ENCODE peak calls at places on chromosomes 16 and 17, in eight cellular contexts. N is PC-9, W is natural killer cell, C is DND-41, G is IMR-90, V is Peyer's patch, B is hepatocyte, J is brain microvascular endothelial cell. Z is an unnamed sample.

GRCh38 chr16:82301108-82301755 is 131.2 kb upstream of the MPHOSPH6 start:
- DNase-seq in B (no peak), G (no peak), J (no peak), C (no peak), N (no peak), V (no peak), W (no peak), Z (no peak)

GRCh38 chr17:181213-182163 is at the start of gene DOC2B:
- DNase-seq in W (no peak), V (no peak), B (peak), J (no peak), N (peak), G (peak), C (no peak), Z (peak)

GRCh38 chr17:80649200-80649644 is 104.6 kb downstream of the RPTOR start:
- DNase-seq in B (no peak), J (no peak), C (no peak), V (no peak), G (no peak), N (no peak), W (no peak), Z (no peak)

GRCh38 chr16:47977802-47978201 is 178.0 kb downstream of the ABCC12 start:
- DNase-seq in N (no peak), C (no peak), V (no peak), J (no peak), G (no peak), W (no peak), B (no peak), Z (no peak)

GRCh38 chr17:83084621-83085056 is 5.2 kb downstream of the METRNL start:
- DNase-seq in W (peak), G (no peak), N (no peak), B (no peak), V (no peak), C (no peak), J (no peak), Z (no peak)

GRCh38 chr17:7914771-7915610 is 1.1 kb downstream of the RNF227 start:
- DNase-seq in J (peak), W (no peak), N (no peak), G (peak), B (peak), C (no peak), V (no peak), Z (no peak)

GRCh38 chr17:8467527-8467926 is 31.8 kb downstream of the NDEL1 start:
- DNase-seq in C (no peak), W (no peak), J (no peak), N (no peak), G (no peak), V (no peak), B (no peak), Z (no peak)

GRCh38 chr17:13106171-13106570 is 88.3 kb upstream of the ELAC2 start:
- DNase-seq in J (no peak), B (no peak), N (no peak), C (no peak), W (no peak), G (no peak), V (no peak), Z (no peak)

GRCh38 chr16:70768205-70768580 is 32.8 kb downstream of the VAC14 start:
- DNase-seq in V (no peak), B (no peak), J (no peak), C (no peak), N (no peak), G (no peak), W (no peak), Z (no peak)

DNA sequence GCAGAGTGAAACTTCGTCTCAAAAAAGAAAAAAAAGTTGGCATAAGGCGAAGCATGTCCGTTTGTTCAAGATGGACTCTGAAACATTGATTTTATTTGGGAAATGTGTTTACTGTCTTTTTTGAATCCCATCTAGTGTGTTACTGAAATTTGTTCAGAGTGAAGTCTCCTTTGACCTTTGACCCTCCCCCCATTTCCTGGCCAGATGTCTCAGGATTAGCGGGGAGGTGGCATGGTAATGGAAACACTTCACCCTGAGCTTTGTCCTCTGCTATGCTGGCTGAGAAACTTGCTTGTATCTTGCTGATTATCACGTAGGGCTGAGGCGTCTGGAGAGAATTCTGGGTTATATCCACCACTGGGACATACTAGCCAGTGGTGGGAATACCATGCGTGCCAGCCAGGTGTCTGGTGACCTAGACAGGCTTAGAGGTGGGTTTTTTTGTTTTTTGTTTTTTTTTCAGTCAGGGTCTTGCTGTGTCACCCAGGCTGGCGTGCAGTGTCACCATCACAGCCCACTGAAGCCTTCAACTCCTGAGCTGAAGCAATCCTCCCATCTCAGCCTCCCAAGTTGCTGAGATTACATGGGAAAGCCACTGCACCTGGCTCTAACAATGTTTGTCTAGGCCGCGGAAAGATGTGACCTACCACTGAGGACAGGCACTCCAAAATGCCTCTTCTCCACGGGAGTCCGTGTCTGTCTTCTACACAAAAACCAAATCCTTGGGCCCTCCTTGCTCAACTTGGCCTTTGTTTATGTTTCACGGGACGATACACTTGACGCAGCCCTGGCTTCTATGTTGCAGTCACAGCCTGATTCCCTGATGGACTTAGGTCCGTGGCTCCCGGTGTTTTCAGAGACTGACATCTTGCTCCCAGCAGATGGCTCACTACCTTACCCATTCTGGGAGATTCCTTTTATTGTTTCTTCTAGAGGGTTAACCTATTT is 6.6 kb upstream of the GALK1 start:
- DNase-seq in J (no peak), N (no peak), C (no peak), V (no peak), B (peak), W (no peak), G (peak), Z (no peak)
- TF ChIP-seq CTCF in J (peak), N (no peak), C (no peak), V (peak), B (peak), W (no peak), G (no peak), Z (no peak)

DNA sequence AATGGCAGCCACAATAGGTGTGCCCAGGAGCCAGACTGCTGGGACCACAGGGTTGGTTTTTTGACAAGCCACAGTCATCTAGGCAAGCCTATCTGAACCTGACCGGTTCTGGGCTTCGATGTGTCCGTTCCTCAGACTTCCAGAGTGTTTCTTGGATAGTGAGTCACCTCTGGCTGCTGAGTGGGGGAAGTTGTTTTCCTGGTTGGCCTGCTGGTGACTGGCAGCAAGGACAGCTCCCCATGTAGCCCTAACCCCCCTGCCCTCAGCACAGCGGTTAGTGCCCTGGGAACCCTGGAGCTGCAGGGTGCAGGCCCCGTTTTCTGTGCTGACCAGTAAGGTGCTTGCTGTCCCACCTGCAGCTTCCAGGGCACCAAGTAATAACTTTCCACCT is 65.5 kb downstream of the PLD6 start:
- DNase-seq in W (no peak), N (peak), G (peak), B (no peak), J (peak), C (no peak), V (no peak), Z (no peak)
- TF ChIP-seq CTCF in W (no peak), N (no peak), G (peak), B (no peak), J (peak), C (no peak), V (no peak), Z (no peak)

GRCh38 chr17:5662409-5663150 is 78.3 kb upstream of the NLRP1 start:
- DNase-seq in C (no peak), V (no peak), N (no peak), G (no peak), J (no peak), B (no peak), W (no peak), Z (no peak)

GRCh38 chr17:5665164-5665563 is 80.9 kb upstream of the NLRP1 start:
- DNase-seq in W (no peak), B (no peak), G (no peak), C (no peak), V (no peak), J (no peak), N (no peak), Z (no peak)

GRCh38 chr17:5661486-5662125 is 77.3 kb upstream of the NLRP1 start:
- DNase-seq in G (no peak), V (no peak), C (no peak), J (no peak), W (no peak), B (no peak), N (no peak), Z (no peak)
- TF ChIP-seq CTCF in G (no peak), V (no peak), C (no peak), J (no peak), W (no peak), B (no peak), N (no peak), Z (no peak)

DNA sequence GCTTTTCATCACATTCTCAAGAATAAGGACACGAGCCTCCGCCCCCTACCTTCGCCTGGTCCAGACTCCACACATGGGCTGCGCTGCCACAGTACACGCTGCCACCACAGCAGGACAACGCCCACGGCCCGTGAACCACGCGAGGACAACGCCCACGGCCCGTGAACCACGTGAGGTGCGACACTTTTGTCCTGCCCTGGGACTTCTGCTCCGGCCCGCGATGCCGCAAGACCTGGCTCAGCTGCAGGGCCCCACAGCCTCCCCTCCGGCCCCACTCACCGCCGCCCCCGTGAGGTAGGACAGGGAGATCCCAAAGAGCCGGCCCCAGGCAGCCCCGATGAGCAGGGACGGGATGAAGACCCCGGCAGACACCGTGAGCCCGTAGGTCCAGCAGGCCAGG is 5.9 kb upstream of the CCDC154 start:
- DNase-seq in V (no peak), W (no peak), N (no peak), B (no peak), J (no peak), C (no peak), G (no peak), Z (no peak)
- TF ChIP-seq CTCF in V (no peak), W (no peak), N (no peak), B (no peak), J (no peak), C (peak), G (no peak), Z (no peak)

GRCh38 chr16:50315346-50315997 is 49.1 kb downstream of the ADCY7 start:
- DNase-seq in B (peak), V (peak), C (no peak), G (no peak), W (no peak), J (no peak), N (no peak), Z (no peak)

GRCh38 chr16:50313596-50314483 is 47.5 kb downstream of the ADCY7 start:
- DNase-seq in W (peak), J (peak), V (peak), C (no peak), B (peak), N (peak), G (peak), Z (no peak)

GRCh38 chr16:50316102-50316847 is 49.9 kb downstream of the ADCY7 start:
- DNase-seq in N (no peak), B (peak), G (no peak), W (no peak), J (no peak), V (peak), C (no peak), Z (no peak)

GRCh38 chr16:50316848-50317630 is 50.7 kb downstream of the ADCY7 start:
- DNase-seq in V (no peak), G (no peak), J (no peak), C (no peak), B (no peak), W (no peak), N (no peak), Z (no peak)

DNA sequence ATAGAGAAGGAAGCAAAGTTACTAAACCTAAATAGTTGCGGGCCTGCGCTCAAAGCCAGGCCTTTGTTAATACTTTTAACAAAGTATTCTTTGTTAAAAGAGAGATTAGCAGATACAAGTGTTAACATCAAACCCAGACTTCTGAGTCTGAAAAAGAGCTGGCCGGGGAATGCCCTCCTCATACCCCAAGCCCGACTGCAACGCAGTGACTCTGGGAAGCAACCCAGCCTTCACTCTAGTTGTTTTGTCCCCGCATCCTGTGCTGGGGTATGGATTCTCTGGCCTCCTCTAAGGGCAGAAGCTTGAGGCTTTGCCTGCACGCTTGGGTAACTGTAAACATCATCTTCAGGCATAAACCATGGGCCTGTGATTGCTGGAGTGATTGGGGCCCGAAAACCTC is 48.3 kb downstream of the ADCY7 start:
- DNase-seq in W (no peak), N (no peak), C (no peak), B (no peak), J (no peak), V (peak), G (no peak), Z (no peak)
- TF ChIP-seq CTCF in W (no peak), N (no peak), C (no peak), B (no peak), J (no peak), V (no peak), G (no peak), Z (no peak)

Z was measured in neural crest cell.